ENCODE peak calls at places on chromosomes 13 and 19, in eight cellular contexts. N is IMR-90, H is GM12891, G is esophagus squamous epithelium, Y is suprapubic skin, I is adrenal gland, V is Peyer's patch, K is heart left ventricle. M is an unnamed sample.

GRCh38 chr13:42320375-42320787 is 48.4 kb downstream of the AKAP11 start:
- DNase-seq in Y (no peak), I (no peak), H (no peak), K (no peak), N (no peak), V (no peak), G (no peak), M (no peak)

GRCh38 chr19:47274891-47275865 is 493 bp downstream of the INAFM1 start:
- DNase-seq in V (no peak), G (no peak), K (peak), H (no peak), N (no peak), Y (peak), I (peak), M (no peak)

GRCh38 chr19:29680447-29680846 is 15.2 kb downstream of the PLEKHF1 start:
- DNase-seq in K (peak), Y (peak), I (peak), V (peak), N (no peak), H (peak), G (peak), M (no peak)

GRCh38 chr19:12112238-12112637 is 27.9 kb downstream of the ZNF20 start:
- DNase-seq in I (no peak), H (no peak), Y (no peak), G (no peak), N (no peak), K (no peak), V (no peak), M (no peak)

GRCh38 chr13:101728615-101729014 is 276.1 kb downstream of the ITGBL1 start:
- DNase-seq in N (no peak), Y (no peak), K (no peak), V (no peak), I (no peak), G (no peak), H (no peak), M (no peak)

GRCh38 chr13:77492982-77493381 is 42.5 kb upstream of the SCEL start:
- DNase-seq in Y (no peak), G (no peak), I (peak), K (no peak), V (no peak), N (no peak), H (no peak), M (no peak)

GRCh38 chr13:100512422-100512821 is 76.2 kb downstream of the GGACT start:
- DNase-seq in Y (no peak), K (no peak), N (peak), H (no peak), I (no peak), V (no peak), G (no peak), M (no peak)

GRCh38 chr19:35755550-35756371 is 1.1 kb downstream of the HSPB6 start:
- DNase-seq in K (peak), V (peak), N (peak), G (no peak), Y (peak), H (no peak), I (peak), M (peak)

GRCh38 chr13:30810261-30810701 is 74.9 kb downstream of the ALOX5AP start:
- DNase-seq in I (no peak), V (no peak), K (no peak), H (no peak), Y (no peak), G (no peak), N (no peak), M (no peak)

GRCh38 chr19:46529622-46530451 is 34.2 kb upstream of the PNMA8B start:
- DNase-seq in Y (peak), V (peak), K (peak), H (peak), N (peak), I (peak), G (no peak), M (peak)

GRCh38 chr13:38386421-38386820 is 36.8 kb downstream of the UFM1 start:
- DNase-seq in K (no peak), N (peak), H (no peak), V (no peak), I (no peak), G (no peak), Y (no peak), M (no peak)

GRCh38 chr19:9793051-9793591 is 24.6 kb upstream of the ZNF846 start:
- DNase-seq in K (peak), G (no peak), I (peak), H (no peak), Y (peak), V (peak), N (peak), M (peak)

GRCh38 chr19:4557186-4557970 is 2.1 kb downstream of the SEMA6B start:
- DNase-seq in G (no peak), I (no peak), K (no peak), N (no peak), H (no peak), Y (no peak), V (no peak), M (no peak)

GRCh38 chr13:41156611-41157010 is 24.0 kb upstream of the KBTBD6 start:
- DNase-seq in V (no peak), Y (no peak), K (no peak), N (no peak), G (no peak), H (no peak), I (no peak), M (no peak)

GRCh38 chr13:39047560-39047959 is 9.3 kb downstream of the NHLRC3 start:
- DNase-seq in K (no peak), H (no peak), V (no peak), G (no peak), I (no peak), N (no peak), Y (no peak), M (no peak)

GRCh38 chr13:62320129-62320724 is 904.6 kb upstream of the PCDH20 start:
- DNase-seq in K (no peak), N (peak), V (no peak), I (no peak), H (no peak), Y (no peak), G (no peak), M (no peak)

GRCh38 chr13:29753593-29754485 is 96.6 kb downstream of the UBL3 start:
- DNase-seq in Y (no peak), I (no peak), K (no peak), N (peak), H (no peak), V (no peak), G (no peak), M (no peak)

GRCh38 chr13:113453962-113454361 is 674 bp upstream of the ADPRHL1 start:
- DNase-seq in I (no peak), N (no peak), G (no peak), Y (no peak), K (no peak), V (no peak), H (no peak), M (no peak)

GRCh38 chr13:110047511-110047910 is 259.4 kb downstream of the COL4A1 start:
- DNase-seq in Y (no peak), I (peak), N (peak), H (no peak), K (no peak), V (no peak), G (no peak), M (peak)

GRCh38 chr13:29499766-29500165 is 95.7 kb downstream of the SLC7A1 start:
- DNase-seq in H (no peak), G (no peak), Y (no peak), V (no peak), K (no peak), N (no peak), I (no peak), M (no peak)

GRCh38 chr19:58572818-58573657 is at the start of gene MZF1:
- DNase-seq in K (peak), G (no peak), Y (peak), V (peak), H (peak), I (peak), N (peak), M (peak)

GRCh38 chr19:43532962-43533545 is at the start of gene ZNF575:
- DNase-seq in H (peak), K (peak), I (peak), N (peak), V (peak), Y (peak), G (peak), M (peak)
- TF ChIP-seq POLR2A in H (no peak), K (no peak), I (no peak), N (no peak), V (no peak), Y (no peak), G (no peak), M (no peak)

GRCh38 chr13:26951581-26952177 is 191.1 kb upstream of the GPR12 start:
- DNase-seq in V (no peak), Y (no peak), H (no peak), I (peak), K (no peak), G (no peak), N (no peak), M (peak)
- TF ChIP-seq POLR2A in V (peak), Y (no peak), H (no peak), I (no peak), K (no peak), G (no peak), N (no peak), M (no peak)

GRCh38 chr19:48673436-48674100 is 751 bp upstream of the NTN5 start:
- DNase-seq in G (no peak), V (no peak), H (no peak), N (no peak), Y (no peak), K (no peak), I (no peak), M (no peak)
- TF ChIP-seq POLR2A in G (no peak), V (no peak), H (no peak), N (no peak), Y (no peak), K (no peak), I (no peak), M (no peak)

GRCh38 chr19:7211191-7211988 is 82.8 kb downstream of the INSR start:
- DNase-seq in G (no peak), N (peak), K (peak), V (no peak), Y (no peak), H (no peak), I (peak), M (peak)
- TF ChIP-seq POLR2A in G (no peak), N (no peak), K (no peak), V (no peak), Y (no peak), H (no peak), I (no peak), M (no peak)

DNA sequence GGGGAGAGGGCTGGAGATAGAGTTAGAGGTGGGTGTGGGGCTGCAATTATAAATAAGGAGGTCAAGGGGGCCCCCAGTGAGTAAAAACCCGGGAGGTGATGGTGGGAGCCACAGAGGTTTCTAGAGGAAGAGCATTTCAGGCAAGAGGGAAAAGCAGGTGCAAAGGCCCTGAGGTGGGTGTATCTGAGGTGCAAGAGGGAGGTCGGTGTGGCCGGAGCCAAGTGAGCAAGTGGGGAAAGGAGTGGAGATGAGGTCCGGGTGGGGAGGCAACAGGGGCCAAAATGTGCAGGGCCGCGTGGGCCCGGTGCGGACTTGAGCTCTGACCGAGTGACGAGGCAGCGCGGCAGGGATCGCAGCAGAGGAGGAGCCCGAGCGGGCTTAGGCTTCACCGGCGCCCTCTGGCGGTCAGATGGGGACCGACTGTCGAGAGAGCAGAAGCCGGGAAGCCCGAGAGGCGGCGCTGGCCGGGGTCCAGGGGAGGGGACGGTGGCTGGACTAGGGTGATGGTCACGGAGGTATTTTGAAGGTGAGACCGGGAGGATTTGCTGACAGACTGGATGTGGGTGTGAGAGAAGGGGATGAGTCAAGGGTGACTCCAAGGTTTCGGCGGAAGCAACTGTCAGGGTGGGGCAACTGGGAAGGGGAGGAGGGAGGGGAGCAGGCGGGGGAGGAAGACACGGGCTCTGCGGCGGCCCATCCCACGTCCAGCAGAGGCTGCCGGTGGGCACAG is 17.7 kb upstream of the SPACA4 start:
- DNase-seq in K (peak), N (peak), H (peak), I (peak), G (no peak), V (peak), Y (peak), M (peak)
- TF ChIP-seq POLR2A in K (no peak), N (no peak), H (no peak), I (no peak), G (no peak), V (no peak), Y (no peak), M (no peak)

M was measured in ovary.